ENCODE peak calls at places on chromosome 11, in six cellular contexts. One of them, this sample, is unnamed.

GRCh38 chr11:113730887-113731726 is 25.0 kb upstream of the TMPRSS5 start:
- DNase-seq in H54: peak
- DNase-seq in progenitor cell of endocrine pancreas: no peak
- DNase-seq in RWPE1: peak
- DNase-seq in mesenchymal stem cell: peak
- DNase-seq in GM23338: peak
- DNase-seq in this sample: no peak

GRCh38 chr11:75527130-75527529 is 1.4 kb upstream of the GDPD5 start:
- DNase-seq in H54: no peak
- DNase-seq in progenitor cell of endocrine pancreas: no peak
- DNase-seq in RWPE1: no peak
- DNase-seq in mesenchymal stem cell: no peak
- DNase-seq in GM23338: no peak
- DNase-seq in this sample: no peak

GRCh38 chr11:42407379-42407778 is 904.4 kb upstream of the API5 start:
- DNase-seq in H54: no peak
- DNase-seq in progenitor cell of endocrine pancreas: peak
- DNase-seq in RWPE1: no peak
- DNase-seq in mesenchymal stem cell: no peak
- DNase-seq in GM23338: peak
- DNase-seq in this sample: peak

GRCh38 chr11:113778111-113778910 is 1.3 kb upstream of the CLDN25 start:
- DNase-seq in H54: peak
- DNase-seq in progenitor cell of endocrine pancreas: no peak
- DNase-seq in RWPE1: peak
- DNase-seq in mesenchymal stem cell: peak
- DNase-seq in GM23338: no peak
- DNase-seq in this sample: no peak

GRCh38 chr11:10246991-10247390 is 47.0 kb downstream of the SBF2 start:
- DNase-seq in H54: no peak
- DNase-seq in progenitor cell of endocrine pancreas: no peak
- DNase-seq in RWPE1: no peak
- DNase-seq in mesenchymal stem cell: no peak
- DNase-seq in GM23338: no peak
- DNase-seq in this sample: no peak

GRCh38 chr11:72100462-72100861 is 2.6 kb downstream of the LAMTOR1 start:
- DNase-seq in H54: no peak
- DNase-seq in progenitor cell of endocrine pancreas: no peak
- DNase-seq in RWPE1: no peak
- DNase-seq in mesenchymal stem cell: no peak
- DNase-seq in GM23338: no peak
- DNase-seq in this sample: no peak

GRCh38 chr11:12674571-12674935 is 332 bp downstream of the TEAD1 start:
- DNase-seq in H54: no peak
- DNase-seq in progenitor cell of endocrine pancreas: no peak
- DNase-seq in RWPE1: no peak
- DNase-seq in mesenchymal stem cell: no peak
- DNase-seq in GM23338: peak
- DNase-seq in this sample: peak

GRCh38 chr11:108891143-108891542 is 226.3 kb downstream of the DDX10 start:
- DNase-seq in H54: no peak
- DNase-seq in progenitor cell of endocrine pancreas: no peak
- DNase-seq in RWPE1: no peak
- DNase-seq in mesenchymal stem cell: no peak
- DNase-seq in GM23338: no peak
- DNase-seq in this sample: no peak